ENCODE peak calls at places on chromosomes 2 and 18, in seven cellular contexts. L is H54, D is neural crest cell, P is LHCN-M2, V is T-helper 1 cell, Z is amygdala, J is hepatocyte. T is an unnamed sample.

GRCh38 chr18:49628993-49629795 is 67.3 kb downstream of the LIPG start:
- DNase-seq in Z (peak; percentile 17), V (no peak), D (no peak), J (no peak), L (no peak), P (no peak), T (no peak)

GRCh38 chr18:48715651-48716354 is 177.0 kb downstream of the CTIF start:
- DNase-seq in J (no peak), D (no peak), L (no peak), P (no peak), Z (no peak), V (no peak), T (no peak)

GRCh38 chr2:73359915-73360697 is 25.5 kb upstream of the ALMS1 start:
- DNase-seq in L (no peak), V (no peak), Z (no peak), J (no peak), D (no peak), P (no peak), T (peak; percentile 12)

GRCh38 chr18:8962906-8963635 is 139.4 kb upstream of the NDUFV2 start:
- DNase-seq in Z (no peak), D (no peak), V (no peak), J (no peak), P (no peak), L (no peak), T (no peak)

GRCh38 chr2:12008425-12009061 is 262.1 kb downstream of the LPIN1 start:
- DNase-seq in P (peak; percentile 80), Z (no peak), D (no peak), J (no peak), V (no peak), L (no peak), T (no peak)

GRCh38 chr2:16943279-16943958 is 277.8 kb upstream of the CYRIA start:
- DNase-seq in D (no peak), Z (no peak), L (no peak), V (no peak), J (no peak), P (no peak), T (no peak)

GRCh38 chr18:41227993-41228392 is 727.0 kb upstream of the PIK3C3 start:
- DNase-seq in D (no peak), L (no peak), Z (no peak), V (no peak), P (no peak), J (no peak), T (no peak)

GRCh38 chr18:29383311-29384273 is 1206.7 kb upstream of the CDH2 start:
- DNase-seq in L (no peak), D (no peak), V (no peak), J (no peak), P (peak; percentile 60), Z (no peak), T (no peak)

GRCh38 chr2:235639387-235639786 is 145.5 kb downstream of the AGAP1 start:
- DNase-seq in D (no peak), Z (peak; percentile 71), P (peak; percentile 97), J (peak; percentile 65), L (peak; percentile 64), V (no peak), T (no peak)

GRCh38 chr2:65539633-65540032 is 107.2 kb upstream of the SPRED2 start:
- DNase-seq in V (no peak), J (no peak), P (no peak), D (no peak), L (no peak), Z (no peak), T (no peak)

GRCh38 chr2:218228366-218229092 is 11.5 kb downstream of the ARPC2 start:
- DNase-seq in P (no peak), Z (no peak), D (no peak), L (no peak), J (no peak), V (no peak), T (no peak)

GRCh38 chr2:152402780-152403388 is 67.9 kb downstream of the FMNL2 start:
- DNase-seq in D (no peak), P (no peak), L (no peak), J (no peak), Z (no peak), V (no peak), T (no peak)

GRCh38 chr2:189751080-189751658 is 11.4 kb downstream of the OSGEPL1 start:
- DNase-seq in J (peak; percentile 47), P (peak; percentile 29), D (peak; percentile 21), L (peak; percentile 12), V (peak; percentile 4), Z (no peak), T (peak; percentile 5)

GRCh38 chr2:231470246-231470900 is 6.1 kb upstream of the NCL start:
- DNase-seq in Z (no peak), L (no peak), D (no peak), J (no peak), V (no peak), P (no peak), T (no peak)

GRCh38 chr18:23710946-23711345 is 21.7 kb downstream of the LAMA3 start:
- DNase-seq in D (no peak), L (no peak), Z (no peak), P (no peak), V (no peak), J (peak; percentile 41), T (no peak)

GRCh38 chr2:64405476-64406406 is 48.2 kb upstream of the LGALSL start:
- DNase-seq in Z (no peak), D (no peak), P (peak; percentile 45), V (no peak), L (no peak), J (no peak), T (no peak)

GRCh38 chr18:59783138-59783537 is 85.9 kb upstream of the CCBE1 start:
- DNase-seq in L (peak; percentile 35), P (peak; percentile 89), V (no peak), D (peak; percentile 3), J (peak; percentile 64), Z (no peak), T (peak; percentile 26)

GRCh38 chr18:60372141-60372540 is 434 bp downstream of the MC4R start:
- DNase-seq in D (no peak), V (no peak), J (no peak), P (no peak), L (no peak), Z (no peak), T (no peak)

GRCh38 chr2:140747097-140747496 is 1383.7 kb downstream of the LRP1B start:
- DNase-seq in Z (no peak), J (no peak), V (no peak), L (no peak), D (no peak), P (no peak), T (no peak)

GRCh38 chr2:64165696-64166095 is 21.5 kb upstream of the PELI1 start:
- DNase-seq in L (no peak), P (no peak), D (no peak), Z (no peak), J (no peak), V (no peak), T (no peak)

T was measured in T47D.